ENCODE peak calls at places on chromosome 7, in five cellular contexts. L, V, C, T and Z are unnamed samples.

GRCh38 chr7:114533151-114533550 is 118.5 kb downstream of the FOXP2 start:
- DNase-seq in C (no peak), V (no peak), L (no peak), T (no peak), Z (no peak)

GRCh38 chr7:150983893-150984368 is 5.8 kb upstream of the KCNH2 start:
- DNase-seq in L (peak; percentile 49), T (peak; percentile 37), V (no peak), C (peak; percentile 34), Z (peak; percentile 39)

GRCh38 chr7:140358771-140359095 is 39.6 kb downstream of the SLC37A3 start:
- DNase-seq in V (no peak), C (peak; percentile 36), L (no peak), T (no peak), Z (no peak)

GRCh38 chr7:156927571-156928405 is 21.7 kb upstream of the NOM1 start:
- DNase-seq in T (no peak), V (no peak), C (no peak), L (no peak), Z (no peak)

GRCh38 chr7:65910237-65910636 is 37.4 kb downstream of the VKORC1L1 start:
- DNase-seq in L (no peak), T (no peak), C (no peak), V (no peak), Z (no peak)

GRCh38 chr7:132656846-132657776 is 80.8 kb upstream of the PLXNA4 start:
- DNase-seq in T (no peak), L (peak; percentile 37), V (no peak), C (peak; percentile 31), Z (peak; percentile 43)

GRCh38 chr7:132666076-132666775 is 90.0 kb upstream of the PLXNA4 start:
- DNase-seq in T (no peak), V (no peak), L (peak; percentile 43), C (peak; percentile 27), Z (peak; percentile 50)

GRCh38 chr7:139118803-139119485 is 9.4 kb upstream of the ZC3HAV1 start:
- DNase-seq in L (no peak), C (peak; percentile 53), V (no peak), T (no peak), Z (no peak)